ENCODE peak calls at places on chromosomes 7 and 10, in five cellular contexts. V is HepG2, T is K562, A is endothelial cell of umbilical vein, B is A549. Y is an unnamed sample.

GRCh38 chr7:124688991-124689390 is 76.6 kb downstream of the GPR37 start:
- DNase-seq in V (no peak), T (no peak), A (no peak), B (no peak), Y (no peak)

GRCh38 chr10:5575482-5576153 is 50.9 kb downstream of the CALML3 start:
- DNase-seq in V (no peak), T (no peak), A (no peak), B (no peak), Y (peak; percentile 62)

GRCh38 chr7:117582219-117582704 is 102.4 kb downstream of the CFTR start:
- DNase-seq in V (no peak), T (no peak), A (no peak), B (peak; percentile 59), Y (no peak)

GRCh38 chr10:104622598-104623209 is 18.4 kb upstream of the SORCS3 start:
- DNase-seq in V (peak; percentile 16), T (peak; percentile 13), A (no peak), B (peak; percentile 46), Y (peak; percentile 15)

GRCh38 chr7:42087616-42088015 is 149.4 kb downstream of the GLI3 start:
- DNase-seq in V (no peak), T (no peak), A (no peak), B (no peak), Y (no peak)

GRCh38 chr7:30028749-30029635 is 780 bp downstream of the PLEKHA8 start:
- DNase-seq in V (peak; percentile 71), T (no peak), A (peak; percentile 75), B (peak; percentile 40), Y (peak; percentile 72)

GRCh38 chr7:84372712-84373111 is 178.1 kb upstream of the SEMA3A start:
- DNase-seq in V (no peak), T (no peak), A (no peak), B (no peak), Y (peak; percentile 4)

GRCh38 chr7:39357648-39358047 is 208.6 kb upstream of the YAE1 start:
- DNase-seq in V (no peak), T (peak; percentile 61), A (no peak), B (no peak), Y (peak; percentile 28)

GRCh38 chr10:124650820-124651401 is 93.3 kb downstream of the FAM53B start:
- DNase-seq in V (no peak), T (no peak), A (no peak), B (no peak), Y (peak; percentile 60)

DNA sequence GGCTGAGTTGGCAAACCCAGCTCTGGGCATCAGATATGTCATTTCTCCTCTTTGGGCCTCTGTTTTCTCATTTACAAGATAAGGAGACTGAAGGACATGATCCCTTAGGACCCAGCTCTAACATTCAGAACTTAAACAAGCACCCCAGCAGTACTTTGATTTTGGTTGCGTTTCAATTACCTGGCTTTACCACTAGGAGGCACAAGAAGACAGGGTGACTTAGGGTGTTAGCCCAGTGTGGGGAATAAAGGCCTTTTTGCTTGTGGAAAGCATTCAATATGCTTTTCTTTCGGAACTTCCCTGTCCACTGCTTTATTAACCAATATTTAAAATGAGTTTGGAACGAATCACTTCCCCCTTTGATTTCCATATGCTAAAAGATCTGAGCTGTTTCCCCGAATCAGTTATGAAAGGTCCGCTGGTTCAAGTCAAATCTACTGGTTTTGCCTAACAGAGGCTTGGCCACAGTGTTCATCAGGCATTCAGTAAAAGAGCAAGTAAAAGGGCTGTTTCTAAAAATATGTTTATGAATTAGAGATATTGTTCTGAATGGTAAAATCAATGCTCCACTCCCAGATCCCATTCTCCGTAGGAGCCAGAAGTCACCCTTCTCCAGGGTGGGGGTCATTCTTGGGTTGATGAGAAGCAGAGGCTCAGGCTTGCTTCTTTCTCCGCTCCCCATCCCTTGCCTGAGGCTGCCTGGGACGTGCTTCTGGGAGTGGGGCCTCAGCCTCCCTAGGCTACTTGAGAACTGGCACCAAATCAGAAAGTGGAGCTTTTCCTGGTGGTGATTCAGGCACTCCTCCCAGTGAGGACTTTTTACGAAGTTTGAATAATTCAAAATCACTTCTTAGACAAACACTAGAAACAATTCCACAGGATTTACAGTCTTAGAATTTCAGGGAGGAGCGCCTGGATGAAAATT is 105.5 kb downstream of the MYOF start:
- DNase-seq in V (peak; percentile 69), T (peak; percentile 55), A (peak; percentile 90), B (peak; percentile 76), Y (peak; percentile 84)
- TF ChIP-seq POLR2A in V (no peak), T (no peak), A (no peak), B (no peak), Y (no peak)

GRCh38 chr10:122338609-122339441 is 35.7 kb upstream of the PLEKHA1 start:
- DNase-seq in V (no peak), T (no peak), A (no peak), B (no peak), Y (no peak)
- H3K4me3 ChIP-seq in V (no peak overlapping the region), T (no peak overlapping the region), A (no peak overlapping the region), B (no peak overlapping the region), Y (no peak overlapping the region)

GRCh38 chr7:130394421-130395188 is 14.3 kb downstream of the CPA1 start:
- DNase-seq in V (no peak), T (no peak), A (no peak), B (no peak), Y (peak; percentile 32)
- TF ChIP-seq MYC in V (no peak), T (no peak), A (no peak), B (no peak), Y (no peak)

GRCh38 chr10:45380903-45381610 is 7.0 kb downstream of the ALOX5 start:
- DNase-seq in V (no peak), T (no peak), A (no peak), B (no peak), Y (peak; percentile 81)
- TF ChIP-seq POLR2A in V (no peak), T (no peak), A (no peak), B (no peak), Y (no peak)

DNA sequence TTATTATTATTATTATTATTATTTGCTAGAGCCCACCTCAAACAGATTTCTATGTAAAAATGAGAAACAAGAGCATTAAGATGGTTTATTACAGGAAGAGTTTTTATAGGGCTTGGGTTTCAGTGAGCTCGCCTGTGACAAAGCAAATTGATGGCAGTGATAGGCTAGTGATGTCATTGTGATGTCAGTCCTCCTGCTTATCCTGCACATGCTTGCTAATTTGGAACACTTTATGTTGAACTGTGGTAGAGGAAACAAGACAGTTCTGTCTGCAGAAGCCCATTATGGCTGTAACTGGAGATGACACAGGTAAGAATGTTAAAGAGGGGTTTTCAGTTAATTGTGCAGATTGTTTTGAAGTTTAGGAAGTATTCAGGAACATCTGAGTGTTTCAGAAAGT is 68.3 kb downstream of the CREM start:
- DNase-seq in V (no peak), T (peak; percentile 52), A (peak; percentile 71), B (peak; percentile 21), Y (peak; percentile 10)
- H3K4me3 ChIP-seq in V (no peak overlapping the region), T (peak overlapping the region; percentile 38), A (peak overlapping the region; percentile 89), B (peak overlapping the region; percentile 50), Y (peak overlapping the region; percentile 47)

GRCh38 chr7:25636871-25637283 is 408.6 kb upstream of the NPVF start:
- DNase-seq in V (no peak), T (no peak), A (no peak), B (no peak), Y (no peak)
- TF ChIP-seq MYC in V (no peak), T (no peak), A (no peak), B (no peak), Y (no peak)

DNA sequence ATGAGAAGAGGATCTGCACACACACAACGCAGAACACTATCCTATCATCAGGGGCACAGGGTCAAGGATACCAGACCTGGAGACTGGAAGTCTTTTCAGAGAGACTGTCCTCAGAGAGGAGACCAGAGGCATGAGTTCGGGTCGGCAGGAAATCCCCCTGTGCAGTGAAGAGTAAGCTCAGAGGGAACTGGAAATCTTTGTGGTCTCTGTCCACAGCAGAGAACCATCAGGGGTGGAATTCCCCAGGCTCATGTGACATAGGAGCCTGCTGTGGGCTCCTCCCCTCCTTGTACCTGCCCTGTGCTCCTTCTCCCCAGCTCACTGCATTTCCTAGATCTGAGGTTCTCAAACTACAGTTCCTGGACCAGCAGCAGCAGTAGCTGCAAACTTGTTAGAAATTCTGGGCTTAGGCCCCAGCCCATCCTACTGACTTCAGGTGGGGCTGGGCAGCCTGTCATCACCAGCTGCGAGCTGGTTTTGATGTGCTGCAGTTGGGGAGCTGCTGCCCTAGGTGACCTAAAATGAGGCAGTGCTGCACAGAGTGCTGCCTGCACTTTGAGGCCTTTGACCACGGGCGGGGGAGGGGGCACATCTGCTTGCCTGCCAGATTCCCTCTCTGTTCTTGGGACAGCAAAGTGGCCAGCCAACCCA is 2.4 kb downstream of the ZMIZ2 start:
- DNase-seq in V (no peak), T (no peak), A (no peak), B (no peak), Y (peak; percentile 69)
- TF ChIP-seq POLR2A in V (no peak), T (no peak), A (no peak), B (no peak), Y (no peak)